ENCODE peak calls at places on chromosome 1, in nine cellular contexts. One of them, this sample, is unnamed.

GRCh38 chr1:25658791-25659431 is 42.3 kb downstream of the MAN1C1 start:
- DNase-seq in fibroblast of lung: no peak
- DNase-seq in ascending aorta: peak; percentile 83
- DNase-seq in epithelial cell of esophagus: no peak
- DNase-seq in B cell: no peak
- DNase-seq in stomach: peak; percentile 82
- DNase-seq in cardiac fibroblast: peak; percentile 9
- DNase-seq in endodermal cell: peak; percentile 51
- DNase-seq in astrocyte: no peak
- DNase-seq in this sample: no peak

GRCh38 chr1:30189818-30190480 is 533.4 kb downstream of the MATN1 start:
- DNase-seq in fibroblast of lung: no peak
- DNase-seq in ascending aorta: no peak
- DNase-seq in epithelial cell of esophagus: no peak
- DNase-seq in B cell: no peak
- DNase-seq in stomach: no peak
- DNase-seq in cardiac fibroblast: no peak
- DNase-seq in endodermal cell: no peak
- DNase-seq in astrocyte: no peak
- DNase-seq in this sample: no peak

GRCh38 chr1:53560572-53561487 is 101.6 kb downstream of the DMRTB1 start:
- DNase-seq in fibroblast of lung: peak; percentile 60
- DNase-seq in ascending aorta: peak; percentile 53
- DNase-seq in epithelial cell of esophagus: no peak
- DNase-seq in B cell: peak; percentile 35
- DNase-seq in stomach: no peak
- DNase-seq in cardiac fibroblast: no peak
- DNase-seq in endodermal cell: no peak
- DNase-seq in astrocyte: no peak
- DNase-seq in this sample: peak; percentile 7

GRCh38 chr1:61139324-61140055 is 57.1 kb downstream of the NFIA start:
- DNase-seq in fibroblast of lung: peak; percentile 45
- DNase-seq in ascending aorta: no peak
- DNase-seq in epithelial cell of esophagus: peak; percentile 91
- DNase-seq in B cell: no peak
- DNase-seq in stomach: no peak
- DNase-seq in cardiac fibroblast: peak; percentile 81
- DNase-seq in endodermal cell: no peak
- DNase-seq in astrocyte: peak; percentile 21
- DNase-seq in this sample: no peak

GRCh38 chr1:40592107-40592773 is 60.8 kb downstream of the ZNF684 start:
- DNase-seq in fibroblast of lung: peak; percentile 39
- DNase-seq in ascending aorta: no peak
- DNase-seq in epithelial cell of esophagus: peak; percentile 87
- DNase-seq in B cell: no peak
- DNase-seq in stomach: no peak
- DNase-seq in cardiac fibroblast: peak; percentile 65
- DNase-seq in endodermal cell: peak; percentile 49
- DNase-seq in astrocyte: peak; percentile 16
- DNase-seq in this sample: no peak

GRCh38 chr1:147545133-147545532 is 3.8 kb downstream of the BCL9 start:
- DNase-seq in fibroblast of lung: peak; percentile 23
- DNase-seq in ascending aorta: no peak
- DNase-seq in epithelial cell of esophagus: peak; percentile 95
- DNase-seq in B cell: peak; percentile 60
- DNase-seq in stomach: peak; percentile 60
- DNase-seq in cardiac fibroblast: peak; percentile 65
- DNase-seq in endodermal cell: peak; percentile 78
- DNase-seq in astrocyte: peak; percentile 97
- DNase-seq in this sample: peak; percentile 26

GRCh38 chr1:33148615-33149014 is 33.2 kb downstream of the TRIM62 start:
- DNase-seq in fibroblast of lung: no peak
- DNase-seq in ascending aorta: no peak
- DNase-seq in epithelial cell of esophagus: no peak
- DNase-seq in B cell: no peak
- DNase-seq in stomach: no peak
- DNase-seq in cardiac fibroblast: no peak
- DNase-seq in endodermal cell: no peak
- DNase-seq in astrocyte: no peak
- DNase-seq in this sample: no peak

GRCh38 chr1:109201123-109201703 is 12.5 kb upstream of the SARS1 start:
- DNase-seq in fibroblast of lung: peak; percentile 75
- DNase-seq in ascending aorta: no peak
- DNase-seq in epithelial cell of esophagus: peak; percentile 98
- DNase-seq in B cell: no peak
- DNase-seq in stomach: peak; percentile 34
- DNase-seq in cardiac fibroblast: peak; percentile 96
- DNase-seq in endodermal cell: peak; percentile 90
- DNase-seq in astrocyte: peak; percentile 89
- DNase-seq in this sample: no peak

GRCh38 chr1:200838676-200839445 is 33.9 kb upstream of the GPR25 start:
- DNase-seq in fibroblast of lung: peak; percentile 37
- DNase-seq in ascending aorta: no peak
- DNase-seq in epithelial cell of esophagus: peak; percentile 14
- DNase-seq in B cell: no peak
- DNase-seq in stomach: no peak
- DNase-seq in cardiac fibroblast: peak; percentile 75
- DNase-seq in endodermal cell: no peak
- DNase-seq in astrocyte: peak; percentile 58
- DNase-seq in this sample: no peak

GRCh38 chr1:63322248-63322943 is at the start of gene FOXD3:
- DNase-seq in fibroblast of lung: peak; percentile 54
- DNase-seq in ascending aorta: no peak
- DNase-seq in epithelial cell of esophagus: peak; percentile 44
- DNase-seq in B cell: no peak
- DNase-seq in stomach: peak; percentile 71
- DNase-seq in cardiac fibroblast: peak; percentile 45
- DNase-seq in endodermal cell: peak; percentile 95
- DNase-seq in astrocyte: no peak
- DNase-seq in this sample: no peak

GRCh38 chr1:63323866-63324778 is 1.8 kb downstream of the FOXD3 start:
- DNase-seq in fibroblast of lung: no peak
- DNase-seq in ascending aorta: no peak
- DNase-seq in epithelial cell of esophagus: no peak
- DNase-seq in B cell: no peak
- DNase-seq in stomach: no peak
- DNase-seq in cardiac fibroblast: no peak
- DNase-seq in endodermal cell: peak; percentile 71
- DNase-seq in astrocyte: no peak
- DNase-seq in this sample: no peak

GRCh38 chr1:63321788-63322247 is 549 bp upstream of the FOXD3 start:
- DNase-seq in fibroblast of lung: no peak
- DNase-seq in ascending aorta: no peak
- DNase-seq in epithelial cell of esophagus: no peak
- DNase-seq in B cell: no peak
- DNase-seq in stomach: no peak
- DNase-seq in cardiac fibroblast: no peak
- DNase-seq in endodermal cell: peak; percentile 89
- DNase-seq in astrocyte: no peak
- DNase-seq in this sample: no peak

GRCh38 chr1:63324779-63325119 is 2.4 kb downstream of the FOXD3 start:
- DNase-seq in fibroblast of lung: peak; percentile 5
- DNase-seq in ascending aorta: no peak
- DNase-seq in epithelial cell of esophagus: no peak
- DNase-seq in B cell: no peak
- DNase-seq in stomach: no peak
- DNase-seq in cardiac fibroblast: no peak
- DNase-seq in endodermal cell: no peak
- DNase-seq in astrocyte: no peak
- DNase-seq in this sample: no peak

DNA sequence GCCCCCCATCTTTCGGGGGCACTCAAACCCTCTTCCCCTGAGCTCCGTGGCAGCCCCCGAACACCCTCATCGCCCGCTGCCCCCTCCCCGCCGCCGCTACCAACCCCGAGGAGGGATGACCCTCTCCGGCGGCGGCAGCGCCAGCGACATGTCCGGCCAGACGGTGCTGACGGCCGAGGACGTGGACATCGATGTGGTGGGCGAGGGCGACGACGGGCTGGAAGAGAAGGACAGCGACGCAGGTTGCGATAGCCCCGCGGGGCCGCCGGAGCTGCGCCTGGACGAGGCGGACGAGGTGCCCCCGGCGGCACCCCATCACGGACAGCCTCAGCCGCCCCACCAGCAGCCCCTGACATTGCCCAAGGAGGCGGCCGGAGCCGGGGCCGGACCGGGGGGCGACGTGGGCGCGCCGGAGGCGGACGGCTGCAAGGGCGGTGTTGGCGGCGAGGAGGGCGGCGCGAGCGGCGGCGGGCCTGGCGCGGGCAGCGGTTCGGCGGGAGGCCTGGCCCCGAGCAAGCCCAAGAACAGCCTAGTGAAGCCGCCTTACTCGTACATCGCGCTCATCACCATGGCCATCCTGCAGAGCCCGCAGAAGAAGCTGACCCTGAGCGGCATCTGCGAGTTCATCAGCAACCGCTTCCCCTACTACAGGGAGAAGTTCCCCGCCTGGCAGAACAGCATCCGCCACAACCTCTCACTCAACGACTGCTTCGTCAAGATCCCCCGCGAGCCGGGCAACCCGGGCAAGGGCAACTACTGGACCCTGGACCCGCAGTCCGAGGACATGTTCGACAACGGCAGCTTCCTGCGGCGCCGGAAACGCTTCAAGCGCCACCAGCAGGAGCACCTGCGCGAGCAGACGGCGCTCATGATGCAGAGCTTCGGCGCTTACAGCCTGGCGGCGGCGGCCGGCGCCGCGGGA is 838 bp downstream of the FOXD3 start:
- DNase-seq in fibroblast of lung: peak; percentile 9
- DNase-seq in ascending aorta: no peak
- DNase-seq in epithelial cell of esophagus: peak; percentile 34
- DNase-seq in B cell: peak; percentile 48
- DNase-seq in stomach: no peak
- DNase-seq in cardiac fibroblast: no peak
- DNase-seq in endodermal cell: peak; percentile 88
- DNase-seq in astrocyte: no peak
- DNase-seq in this sample: no peak
- TF ChIP-seq CTCF in fibroblast of lung: no peak
- TF ChIP-seq CTCF in ascending aorta: no peak
- TF ChIP-seq CTCF in epithelial cell of esophagus: no peak
- TF ChIP-seq CTCF in B cell: no peak
- TF ChIP-seq CTCF in stomach: no peak
- TF ChIP-seq CTCF in cardiac fibroblast: no peak
- TF ChIP-seq CTCF in endodermal cell: peak; percentile 34
- TF ChIP-seq CTCF in astrocyte: no peak
- TF ChIP-seq CTCF in this sample: no peak

DNA sequence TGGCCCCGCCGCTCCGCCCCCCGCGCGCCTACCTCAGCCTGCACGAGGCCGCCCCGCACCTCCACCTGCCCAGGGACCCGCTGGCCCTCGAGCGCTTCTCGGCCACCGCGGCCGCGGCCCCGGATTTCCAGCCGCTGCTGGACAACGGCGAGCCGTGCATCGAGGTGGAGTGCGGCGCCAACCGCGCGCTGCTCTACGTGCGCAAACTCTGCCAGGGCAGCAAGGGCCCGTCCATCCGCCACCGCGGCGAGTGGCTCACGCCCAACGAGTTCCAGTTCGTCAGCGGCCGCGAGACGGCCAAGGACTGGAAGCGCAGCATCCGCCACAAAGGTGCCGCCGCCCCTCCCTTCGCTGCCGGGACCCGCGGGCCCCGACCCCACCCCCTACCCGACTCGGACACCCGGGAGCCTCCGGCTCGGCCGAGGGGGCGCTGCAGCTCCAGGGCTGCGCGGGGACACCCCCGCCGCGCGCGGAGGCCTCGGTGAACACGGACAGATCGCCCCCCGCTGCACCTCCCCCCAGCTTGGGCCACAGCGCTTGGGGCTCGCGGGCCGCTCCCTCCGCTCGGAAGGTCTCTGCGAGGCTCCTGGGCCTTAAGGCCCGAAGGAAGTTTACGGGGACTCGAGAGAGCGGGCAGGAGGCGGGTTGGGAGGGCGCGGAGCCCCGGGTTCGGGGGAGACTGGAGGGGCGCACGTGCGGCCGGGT is 1.0 kb downstream of the SAMD11 start:
- DNase-seq in fibroblast of lung: peak; percentile 20
- DNase-seq in ascending aorta: no peak
- DNase-seq in epithelial cell of esophagus: peak; percentile 47
- DNase-seq in B cell: no peak
- DNase-seq in stomach: peak; percentile 59
- DNase-seq in cardiac fibroblast: peak; percentile 35
- DNase-seq in endodermal cell: peak; percentile 84
- DNase-seq in astrocyte: peak; percentile 44
- DNase-seq in this sample: no peak
- TF ChIP-seq CTCF in fibroblast of lung: no peak
- TF ChIP-seq CTCF in ascending aorta: peak; percentile 29
- TF ChIP-seq CTCF in epithelial cell of esophagus: no peak
- TF ChIP-seq CTCF in B cell: no peak
- TF ChIP-seq CTCF in stomach: no peak
- TF ChIP-seq CTCF in cardiac fibroblast: no peak
- TF ChIP-seq CTCF in endodermal cell: peak; percentile 27
- TF ChIP-seq CTCF in astrocyte: no peak
- TF ChIP-seq CTCF in this sample: no peak

GRCh38 chr1:227903061-227903521 is 44.6 kb downstream of the WNT9A start:
- DNase-seq in fibroblast of lung: no peak
- DNase-seq in ascending aorta: no peak
- DNase-seq in epithelial cell of esophagus: no peak
- DNase-seq in B cell: no peak
- DNase-seq in stomach: no peak
- DNase-seq in cardiac fibroblast: no peak
- DNase-seq in endodermal cell: peak; percentile 47
- DNase-seq in astrocyte: no peak
- DNase-seq in this sample: no peak

GRCh38 chr1:227902641-227902990 is 45.1 kb downstream of the WNT9A start:
- DNase-seq in fibroblast of lung: no peak
- DNase-seq in ascending aorta: no peak
- DNase-seq in epithelial cell of esophagus: no peak
- DNase-seq in B cell: no peak
- DNase-seq in stomach: no peak
- DNase-seq in cardiac fibroblast: no peak
- DNase-seq in endodermal cell: no peak
- DNase-seq in astrocyte: no peak
- DNase-seq in this sample: no peak

GRCh38 chr1:227900571-227901051 is 47.1 kb downstream of the WNT9A start:
- DNase-seq in fibroblast of lung: no peak
- DNase-seq in ascending aorta: peak; percentile 50
- DNase-seq in epithelial cell of esophagus: no peak
- DNase-seq in B cell: no peak
- DNase-seq in stomach: no peak
- DNase-seq in cardiac fibroblast: no peak
- DNase-seq in endodermal cell: peak; percentile 29
- DNase-seq in astrocyte: no peak
- DNase-seq in this sample: no peak

GRCh38 chr1:227901239-227901905 is 46.4 kb downstream of the WNT9A start:
- DNase-seq in fibroblast of lung: no peak
- DNase-seq in ascending aorta: no peak
- DNase-seq in epithelial cell of esophagus: no peak
- DNase-seq in B cell: no peak
- DNase-seq in stomach: no peak
- DNase-seq in cardiac fibroblast: no peak
- DNase-seq in endodermal cell: peak; percentile 23
- DNase-seq in astrocyte: no peak
- DNase-seq in this sample: no peak

GRCh38 chr1:227901906-227902640 is 45.7 kb downstream of the WNT9A start:
- DNase-seq in fibroblast of lung: no peak
- DNase-seq in ascending aorta: no peak
- DNase-seq in epithelial cell of esophagus: no peak
- DNase-seq in B cell: no peak
- DNase-seq in stomach: no peak
- DNase-seq in cardiac fibroblast: peak; percentile 38
- DNase-seq in endodermal cell: peak; percentile 86
- DNase-seq in astrocyte: peak; percentile 31
- DNase-seq in this sample: no peak
- TF ChIP-seq CTCF in fibroblast of lung: no peak
- TF ChIP-seq CTCF in ascending aorta: no peak
- TF ChIP-seq CTCF in epithelial cell of esophagus: no peak
- TF ChIP-seq CTCF in B cell: no peak
- TF ChIP-seq CTCF in stomach: no peak
- TF ChIP-seq CTCF in cardiac fibroblast: no peak
- TF ChIP-seq CTCF in endodermal cell: peak; percentile 66
- TF ChIP-seq CTCF in astrocyte: no peak
- TF ChIP-seq CTCF in this sample: no peak

GRCh38 chr1:151720974-151721787 is at the start of gene RIIAD1:
- DNase-seq in fibroblast of lung: no peak
- DNase-seq in ascending aorta: peak; percentile 63
- DNase-seq in epithelial cell of esophagus: peak; percentile 12
- DNase-seq in B cell: no peak
- DNase-seq in stomach: peak; percentile 41
- DNase-seq in cardiac fibroblast: no peak
- DNase-seq in endodermal cell: peak; percentile 86
- DNase-seq in astrocyte: no peak
- DNase-seq in this sample: no peak
- TF ChIP-seq CTCF in fibroblast of lung: no peak
- TF ChIP-seq CTCF in ascending aorta: no peak
- TF ChIP-seq CTCF in epithelial cell of esophagus: no peak
- TF ChIP-seq CTCF in B cell: no peak
- TF ChIP-seq CTCF in stomach: no peak
- TF ChIP-seq CTCF in cardiac fibroblast: no peak
- TF ChIP-seq CTCF in endodermal cell: no peak
- TF ChIP-seq CTCF in astrocyte: no peak
- TF ChIP-seq CTCF in this sample: no peak

This sample was measured in omental fat pad.